ENCODE peak calls at places on chromosome 22, in four cellular contexts. I is stimulated activated naive CD8-positive, alpha-beta T cell treated with anti-CD3 and anti-CD28 coated beads, Interleukin-15, Interleukin-2, amounts not matched to agents 100 U/mL and 50 U/mL, for 24 hours; X is nephron progenitor cell; L is ovary. F is an unnamed sample.

GRCh38 chr22:43994416-43994815 is 29.7 kb upstream of the PARVB start:
- DNase-seq in X (no peak), L (no peak), I (no peak), F (no peak)

GRCh38 chr22:38298312-38299000 is 18.8 kb downstream of the CSNK1E start:
- DNase-seq in X (peak), L (no peak), I (peak), F (no peak)

GRCh38 chr22:50688448-50688847 is 15.8 kb downstream of the SHANK3 start:
- DNase-seq in L (no peak), X (no peak), I (no peak), F (no peak)

GRCh38 chr22:45784357-45785277 is 113.0 kb downstream of the ATXN10 start:
- DNase-seq in L (no peak), X (no peak), I (no peak), F (no peak)

GRCh38 chr22:23392420-23393121 is 187.5 kb downstream of the IGLL1 start:
- DNase-seq in I (no peak), L (no peak), X (no peak), F (peak)

GRCh38 chr22:45640941-45641621 is 30.6 kb upstream of the ATXN10 start:
- DNase-seq in L (no peak), X (no peak), I (no peak), F (no peak)

GRCh38 chr22:23531966-23532735 is 47.9 kb downstream of the IGLL1 start:
- DNase-seq in L (peak), I (no peak), X (no peak), F (no peak)

GRCh38 chr22:49372530-49373288 is 455.0 kb downstream of the BRD1 start:
- DNase-seq in I (no peak), X (peak), L (no peak), F (no peak)

GRCh38 chr22:24333301-24333700 is 62.7 kb downstream of the SPECC1L start:
- DNase-seq in X (no peak), L (no peak), I (no peak), F (no peak)

GRCh38 chr22:47607486-47607885 is 845.0 kb downstream of the TBC1D22A start:
- DNase-seq in X (no peak), L (no peak), I (no peak), F (no peak)

GRCh38 chr22:38831166-38831945 is 12.5 kb downstream of the NPTXR start:
- DNase-seq in I (no peak), X (no peak), L (no peak), F (peak)

GRCh38 chr22:28188480-28188879 is 269.4 kb upstream of the PITPNB start:
- DNase-seq in I (no peak), X (peak), L (no peak), F (no peak)

GRCh38 chr22:29146101-29146560 is 59.6 kb upstream of the EMID1 start:
- DNase-seq in X (no peak), I (no peak), L (no peak), F (no peak)

GRCh38 chr22:49522582-49523373 is 304.9 kb downstream of the BRD1 start:
- DNase-seq in X (no peak), L (no peak), I (no peak), F (no peak)

GRCh38 chr22:20280866-20281265 is 12.7 kb upstream of the RTN4R start:
- DNase-seq in L (no peak), I (no peak), X (no peak), F (no peak)

GRCh38 chr22:33544707-33545106 is 375.6 kb downstream of the LARGE1 start:
- DNase-seq in I (no peak), L (no peak), X (no peak), F (no peak)

GRCh38 chr22:27136596-27136995 is 479.2 kb downstream of the MIAT start:
- DNase-seq in L (no peak), X (no peak), I (no peak), F (no peak)

GRCh38 chr22:36286096-36286957 is 33.4 kb downstream of the APOL1 start:
- DNase-seq in X (peak), L (peak), I (peak), F (peak)

GRCh38 chr22:44878483-44879300 is 126.3 kb downstream of the ARHGAP8 start:
- DNase-seq in I (no peak), X (no peak), L (no peak), F (no peak)

GRCh38 chr22:37970864-37971263 is 13.5 kb downstream of the SOX10 start:
- DNase-seq in X (no peak), L (no peak), I (no peak), F (no peak)

GRCh38 chr22:39230261-39231196 is 14.3 kb downstream of the PDGFB start:
- DNase-seq in I (no peak), X (peak), L (peak), F (no peak)

GRCh38 chr22:30857103-30857502 is 111.5 kb downstream of the MORC2 start:
- DNase-seq in L (no peak), I (no peak), X (no peak), F (no peak)

GRCh38 chr22:27784099-27784446 is 17.5 kb downstream of the MN1 start:
- DNase-seq in X (peak), I (no peak), L (no peak), F (no peak)

GRCh38 chr22:20524004-20524481 is 16.6 kb downstream of the MED15 start:
- DNase-seq in X (no peak), L (no peak), I (peak), F (no peak)

GRCh38 chr22:36756031-36756430 is 19.9 kb downstream of the IFT27 start:
- DNase-seq in I (no peak), L (no peak), X (no peak), F (no peak)

GRCh38 chr22:48795664-48796063 is 1032.0 kb downstream of the BRD1 start:
- DNase-seq in L (no peak), X (no peak), I (no peak), F (no peak)

F was measured in SJSA1.